ENCODE peak calls at places on chromosome 11, in ten cellular contexts. K is fibroblast of pulmonary artery, R is ascending aorta, Q is fibroblast of the aortic adventitia, Z is ovary, D is left ventricle myocardium inferior, M is NB4, L is sigmoid colon, G is thoracic aorta, X is testis. C is an unnamed sample.

GRCh38 chr11:73359341-73359740 is 16.9 kb upstream of the RELT start:
- DNase-seq in K (no peak), R (no peak), Q (peak; percentile 45), Z (no peak), D (peak; percentile 65), M (no peak), L (peak; percentile 82), G (peak; percentile 53), X (peak; percentile 45), C (no peak)

GRCh38 chr11:83549984-83550667 is 264.0 kb upstream of the CCDC90B start:
- DNase-seq in K (no peak), R (no peak), Q (no peak), Z (no peak), D (no peak), M (no peak), L (no peak), G (no peak), X (no peak), C (no peak)

GRCh38 chr11:45233121-45233803 is 52.9 kb downstream of the SYT13 start:
- DNase-seq in K (peak; percentile 66), R (no peak), Q (peak; percentile 50), Z (peak; percentile 68), D (peak; percentile 66), M (peak; percentile 65), L (peak; percentile 86), G (peak; percentile 36), X (peak; percentile 77), C (peak; percentile 66)

GRCh38 chr11:81174646-81175330 is 1558.9 kb downstream of the FAM181B start:
- DNase-seq in K (no peak), R (no peak), Q (no peak), Z (no peak), D (no peak), M (no peak), L (no peak), G (no peak), X (no peak), C (no peak)

GRCh38 chr11:126366064-126366822 is 10.8 kb downstream of the ST3GAL4 start:
- DNase-seq in K (no peak), R (no peak), Q (no peak), Z (peak; percentile 60), D (peak; percentile 50), M (peak; percentile 59), L (peak; percentile 63), G (no peak), X (peak; percentile 88), C (no peak)

GRCh38 chr11:121802542-121802941 is 313.5 kb downstream of the BLID start:
- DNase-seq in K (no peak), R (no peak), Q (no peak), Z (peak; percentile 57), D (peak; percentile 69), M (no peak), L (peak; percentile 75), G (no peak), X (peak; percentile 42), C (no peak)

GRCh38 chr11:121458551-121458950 is 5.8 kb upstream of the SORL1-AS1 start:
- DNase-seq in K (no peak), R (no peak), Q (no peak), Z (no peak), D (no peak), M (no peak), L (no peak), G (no peak), X (no peak), C (no peak)

GRCh38 chr11:126310229-126310991 is 6.5 kb downstream of the DCPS start:
- DNase-seq in K (peak; percentile 85), R (no peak), Q (peak; percentile 82), Z (peak; percentile 87), D (peak; percentile 80), M (peak; percentile 94), L (peak; percentile 86), G (peak; percentile 33), X (peak; percentile 90), C (peak; percentile 83)

GRCh38 chr11:35571703-35572102 is 46.3 kb upstream of the PAMR1 start:
- DNase-seq in K (no peak), R (no peak), Q (no peak), Z (no peak), D (no peak), M (no peak), L (no peak), G (no peak), X (no peak), C (no peak)

GRCh38 chr11:1134848-1135445 is 22.8 kb upstream of the MUC5AC start:
- DNase-seq in K (no peak), R (no peak), Q (no peak), Z (no peak), D (no peak), M (no peak), L (no peak), G (no peak), X (no peak), C (no peak)

GRCh38 chr11:93727985-93728791 is 13.1 kb downstream of the TAF1D start:
- DNase-seq in K (no peak), R (no peak), Q (peak; percentile 45), Z (no peak), D (no peak), M (peak; percentile 48), L (no peak), G (no peak), X (no peak), C (no peak)

GRCh38 chr11:87281496-87281895 is 243.8 kb downstream of the TMEM135 start:
- DNase-seq in K (peak; percentile 91), R (no peak), Q (peak; percentile 94), Z (no peak), D (no peak), M (peak; percentile 36), L (no peak), G (no peak), X (no peak), C (no peak)

DNA sequence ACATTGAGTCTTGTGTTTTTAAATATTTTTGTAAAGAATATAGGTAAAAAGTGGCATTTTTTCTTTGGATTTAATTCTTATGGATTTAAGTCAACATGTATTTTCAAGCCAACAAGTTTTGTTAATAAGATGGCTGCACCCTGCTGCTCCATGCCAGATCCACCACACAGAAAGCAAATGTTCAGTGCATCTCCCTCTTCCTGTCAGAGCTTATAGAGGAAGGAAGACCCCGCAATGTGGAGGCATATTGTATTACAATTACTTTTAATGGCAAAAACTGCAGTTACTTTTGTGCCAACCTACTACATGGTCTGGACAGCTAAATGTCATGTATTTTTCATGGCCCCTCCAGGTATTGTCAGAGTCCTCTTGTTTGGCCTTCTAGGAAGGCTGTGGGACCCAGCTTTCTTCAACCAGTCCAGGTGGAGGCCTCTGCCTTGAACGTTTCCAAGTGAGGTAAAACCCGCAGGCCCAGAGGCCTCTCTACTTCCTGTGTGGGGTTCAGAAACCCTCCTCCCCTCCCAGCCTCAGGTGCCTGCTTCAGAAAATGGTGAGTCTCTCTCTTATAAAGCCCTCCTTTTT is at the start of gene CD3E:
- DNase-seq in K (no peak), R (no peak), Q (no peak), Z (no peak), D (no peak), M (no peak), L (no peak), G (no peak), X (no peak), C (peak; percentile 32)
- H3K4me3 ChIP-seq in K (no peak within 1 kb of the TSS), R (no peak within 1 kb of the TSS), Q (no peak within 1 kb of the TSS), Z (no peak within 1 kb of the TSS), D (no peak within 1 kb of the TSS), M (no peak within 1 kb of the TSS), L (no peak within 1 kb of the TSS), G (peak within 1 kb of the TSS; percentile 21), X (no peak within 1 kb of the TSS), C (no peak within 1 kb of the TSS)

DNA sequence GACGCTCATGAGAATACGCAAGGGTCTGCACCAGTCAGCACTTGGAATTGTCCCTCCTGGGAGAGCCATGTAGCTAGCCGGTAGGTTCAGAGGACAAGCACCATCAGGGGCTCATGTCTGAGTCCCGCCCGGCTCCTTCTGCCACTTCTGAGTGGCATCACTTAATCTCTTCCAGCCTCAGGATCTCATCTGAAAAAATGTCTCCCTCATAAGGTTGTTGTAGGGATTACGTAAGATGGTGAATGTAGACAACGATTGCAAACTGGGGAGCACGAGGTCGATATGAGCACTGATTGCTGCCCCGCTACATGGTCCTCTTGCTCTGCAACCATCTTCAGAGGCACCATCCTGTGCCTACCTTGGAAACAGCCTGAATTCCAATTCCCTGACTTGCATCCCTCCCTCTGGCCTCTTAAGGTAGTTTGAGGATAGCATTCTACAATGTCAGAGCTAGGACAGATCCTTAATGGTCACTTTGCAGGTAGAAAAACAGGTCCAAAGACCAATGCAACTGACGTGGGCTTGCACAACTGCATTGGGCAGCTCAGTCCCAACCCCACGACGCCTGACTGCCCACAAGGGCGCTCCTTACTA is 115.8 kb upstream of the TMEM45B start:
- DNase-seq in K (no peak), R (no peak), Q (no peak), Z (no peak), D (no peak), M (no peak), L (no peak), G (no peak), X (no peak), C (no peak)
- TF ChIP-seq CTCF in K (no peak), R (no peak), Q (no peak), Z (no peak), D (no peak), M (peak; percentile 21), L (no peak), G (no peak), X (no peak), C (no peak)

GRCh38 chr11:68127791-68128681 is 6.8 kb upstream of the CHKA start:
- DNase-seq in K (peak; percentile 76), R (no peak), Q (peak; percentile 33), Z (peak; percentile 91), D (peak; percentile 46), M (no peak), L (peak; percentile 78), G (no peak), X (peak; percentile 77), C (no peak)
- H3K4me3 ChIP-seq in K (peak overlapping the region; percentile 47), R (peak overlapping the region; percentile 61), Q (peak overlapping the region; percentile 40), Z (peak overlapping the region; percentile 51), D (peak overlapping the region; percentile 72), M (no peak overlapping the region), L (peak overlapping the region; percentile 60), G (peak overlapping the region; percentile 74), X (peak overlapping the region; percentile 63), C (no peak overlapping the region)

DNA sequence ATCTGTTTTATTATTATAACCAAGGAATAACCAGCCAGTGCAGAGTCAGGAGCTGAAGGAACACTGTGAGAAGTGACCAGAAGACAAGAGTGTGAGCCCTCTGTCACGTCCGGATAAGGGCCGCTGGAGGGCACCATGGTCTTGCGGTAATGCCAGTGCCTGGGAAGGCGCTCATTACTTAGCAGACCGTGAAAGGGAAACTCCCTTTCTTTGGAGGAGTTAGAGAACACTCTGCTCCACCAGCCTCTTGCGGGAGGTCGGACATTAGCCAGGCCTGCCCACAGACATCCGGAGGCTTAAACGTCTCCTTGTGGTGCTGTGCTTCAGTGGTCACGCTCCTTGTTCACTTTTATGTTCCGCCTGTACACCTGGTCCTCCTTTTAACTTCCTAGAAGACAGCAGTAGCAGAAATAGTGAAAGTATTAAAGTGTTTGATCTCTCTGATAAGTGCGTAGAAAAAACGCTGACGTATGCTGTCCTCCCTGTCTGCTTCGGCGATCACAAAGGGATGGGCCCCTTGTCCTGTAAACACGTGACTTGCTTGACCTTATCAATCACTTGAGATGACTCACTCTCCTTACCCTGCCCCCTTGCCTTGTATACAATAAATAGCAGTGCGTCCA is 120.6 kb upstream of the LMO1 start:
- DNase-seq in K (peak; percentile 24), R (no peak), Q (peak; percentile 27), Z (no peak), D (no peak), M (peak; percentile 50), L (peak; percentile 79), G (no peak), X (peak; percentile 91), C (peak; percentile 13)
- TF ChIP-seq CTCF in K (no peak), R (no peak), Q (no peak), Z (peak; percentile 14), D (no peak), M (no peak), L (no peak), G (no peak), X (peak; percentile 40), C (no peak)